ENCODE peak calls at places on chromosomes 7 and 10, in eight cellular contexts. G is small intestine, X is LoVo, K is Calu3, H is tibial artery, U is HEK293T, C is hippocampal formation, L is nephron progenitor cell. E is an unnamed sample.

GRCh38 chr7:137934176-137934826 is 67.6 kb downstream of the CREB3L2 start:
- DNase-seq in G (no peak), L (no peak), X (no peak), C (no peak), H (no peak), K (no peak), U (no peak), E (no peak)

GRCh38 chr7:129530881-129531391 is 28.6 kb downstream of the SMKR1 start:
- DNase-seq in L (no peak), C (no peak), U (no peak), X (peak; percentile 67), H (no peak), G (no peak), K (peak; percentile 16), E (peak; percentile 35)

GRCh38 chr7:149475121-149476045 is 14.5 kb upstream of the ZNF777 start:
- DNase-seq in H (no peak), L (no peak), X (no peak), U (no peak), C (no peak), K (no peak), G (no peak), E (no peak)

GRCh38 chr7:81625311-81625651 is 144.6 kb downstream of the HGF start:
- DNase-seq in U (no peak), C (no peak), H (no peak), K (no peak), G (no peak), X (no peak), L (no peak), E (no peak)

GRCh38 chr10:37314350-37314749 is 189.0 kb downstream of the ANKRD30A start:
- DNase-seq in C (no peak), X (no peak), U (no peak), L (no peak), K (no peak), G (no peak), H (no peak), E (no peak)

GRCh38 chr7:139992353-139993054 is 70.2 kb downstream of the PARP12 start:
- DNase-seq in U (no peak), K (no peak), L (no peak), H (peak; percentile 53), C (no peak), X (no peak), G (no peak), E (no peak)

GRCh38 chr7:9250876-9251275 is 817.5 kb downstream of the NXPH1 start:
- DNase-seq in H (no peak), G (no peak), L (no peak), K (no peak), U (no peak), X (no peak), C (no peak), E (no peak)

GRCh38 chr7:134891262-134892001 is 94.9 kb upstream of the AGBL3 start:
- DNase-seq in H (peak; percentile 88), G (no peak), K (peak; percentile 13), U (peak; percentile 89), C (peak; percentile 96), X (no peak), L (peak; percentile 69), E (peak; percentile 97)

GRCh38 chr7:2029936-2030335 is 202.8 kb downstream of the MAD1L1 start:
- DNase-seq in C (no peak), G (no peak), H (peak; percentile 59), X (no peak), L (no peak), K (no peak), U (no peak), E (no peak)

GRCh38 chr7:139708541-139708940 is 69.3 kb downstream of the HIPK2 start:
- DNase-seq in L (no peak), C (no peak), X (no peak), G (no peak), U (no peak), K (no peak), H (peak; percentile 38), E (no peak)

GRCh38 chr7:158327571-158328180 is 259.9 kb downstream of the PTPRN2 start:
- DNase-seq in U (no peak), G (no peak), H (no peak), L (no peak), X (no peak), C (no peak), K (no peak), E (no peak)

GRCh38 chr10:97028126-97028831 is 157.5 kb downstream of the SLIT1 start:
- DNase-seq in H (no peak), U (no peak), K (no peak), C (no peak), X (no peak), L (no peak), G (no peak), E (peak; percentile 74)

GRCh38 chr7:31047282-31047681 is 4.8 kb upstream of the ADCYAP1R1 start:
- DNase-seq in L (no peak), U (no peak), X (no peak), C (no peak), K (no peak), G (no peak), H (no peak), E (no peak)

GRCh38 chr7:99839560-99840011 is 11.8 kb downstream of the CYP3A43 start:
- DNase-seq in U (no peak), X (peak; percentile 52), C (no peak), K (no peak), L (no peak), H (no peak), G (peak; percentile 93), E (no peak)

GRCh38 chr10:338176-339037 is 203.2 kb downstream of the ZMYND11 start:
- DNase-seq in C (no peak), U (no peak), X (no peak), K (peak; percentile 58), L (no peak), G (peak; percentile 70), H (peak; percentile 78), E (peak; percentile 68)

GRCh38 chr7:69839782-69840181 is 241.5 kb downstream of the AUTS2 start:
- DNase-seq in L (no peak), C (no peak), K (no peak), U (no peak), H (no peak), G (no peak), X (no peak), E (no peak)

GRCh38 chr10:80275756-80276155 is 13.7 kb downstream of the MAT1A start:
- DNase-seq in X (no peak), G (no peak), K (no peak), U (no peak), L (no peak), H (peak; percentile 34), C (no peak), E (no peak)

GRCh38 chr10:26555719-26556368 is 117.7 kb downstream of the APBB1IP start:
- DNase-seq in K (peak; percentile 50), U (no peak), H (peak; percentile 75), L (no peak), G (peak; percentile 87), C (peak; percentile 3), X (no peak), E (peak; percentile 87)

GRCh38 chr7:120805636-120806388 is 52.1 kb downstream of the TSPAN12 start:
- DNase-seq in U (peak; percentile 63), L (peak; percentile 73), G (peak; percentile 72), K (peak; percentile 69), X (peak; percentile 73), H (no peak), C (peak; percentile 21), E (peak; percentile 75)

GRCh38 chr10:79361721-79362397 is 14.6 kb downstream of the PPIF start:
- DNase-seq in C (no peak), L (no peak), H (no peak), U (no peak), K (no peak), X (no peak), G (no peak), E (no peak)

GRCh38 chr10:3339531-3339950 is 167.0 kb upstream of the PITRM1 start:
- DNase-seq in C (no peak), G (no peak), L (no peak), K (no peak), U (no peak), X (no peak), H (no peak), E (peak; percentile 38)

GRCh38 chr7:7352845-7353244 is 170.5 kb downstream of the C1GALT1 start:
- DNase-seq in C (no peak), X (no peak), U (no peak), H (no peak), K (no peak), G (peak; percentile 8), L (no peak), E (peak; percentile 4)

GRCh38 chr10:55410415-55410885 is 609.4 kb upstream of the PCDH15 start:
- DNase-seq in X (no peak), K (peak; percentile 34), C (peak; percentile 90), L (peak; percentile 31), H (no peak), G (peak; percentile 55), U (peak; percentile 38), E (no peak)

E was measured in cardiac fibroblast.